ENCODE peak calls at places on chromosomes 1 and 21, in ten cellular contexts. O is T-helper 17 cell, Y is breast epithelium, H is HS-27A, F is Caki2, L is T-helper 9 cell, A is astrocyte of the spinal cord, V is germinal center, K is AG20443, W is transverse colon. S is an unnamed sample.

GRCh38 chr1:221670081-221670480 is 71.8 kb downstream of the DUSP10 start:
- DNase-seq in O (no peak), Y (no peak), H (no peak), F (no peak), L (no peak), A (no peak), V (no peak), K (peak), W (no peak), S (no peak)

GRCh38 chr1:234505774-234506114 is 26.8 kb upstream of the TARBP1 start:
- DNase-seq in O (no peak), Y (no peak), H (no peak), F (no peak), L (no peak), A (peak), V (no peak), K (peak), W (no peak), S (no peak)

GRCh38 chr21:25583370-25584133 is 23.7 kb downstream of the MRPL39 start:
- DNase-seq in O (no peak), Y (no peak), H (no peak), F (no peak), L (no peak), A (no peak), V (no peak), K (no peak), W (no peak), S (no peak)

GRCh38 chr1:239140968-239141367 is 245.4 kb upstream of the CHRM3 start:
- DNase-seq in O (no peak), Y (no peak), H (no peak), F (no peak), L (no peak), A (no peak), V (no peak), K (no peak), W (no peak), S (no peak)

GRCh38 chr21:46356494-46357334 is 32.8 kb downstream of the PCNT start:
- DNase-seq in O (no peak), Y (no peak), H (no peak), F (no peak), L (no peak), A (no peak), V (no peak), K (no peak), W (no peak), S (no peak)

GRCh38 chr1:238653693-238654321 is 732.6 kb upstream of the CHRM3 start:
- DNase-seq in O (no peak), Y (no peak), H (peak), F (peak), L (no peak), A (peak), V (no peak), K (no peak), W (no peak), S (no peak)

GRCh38 chr1:72846891-72847290 is 564.6 kb upstream of the NEGR1 start:
- DNase-seq in O (no peak), Y (no peak), H (no peak), F (no peak), L (no peak), A (no peak), V (no peak), K (no peak), W (no peak), S (no peak)

GRCh38 chr1:197268012-197268411 is at the start of gene CRB1:
- DNase-seq in O (no peak), Y (no peak), H (no peak), F (no peak), L (no peak), A (no peak), V (no peak), K (peak), W (no peak), S (no peak)

GRCh38 chr1:53956308-53957168 is 10.4 kb downstream of the LRRC42 start:
- DNase-seq in O (no peak), Y (no peak), H (no peak), F (no peak), L (no peak), A (no peak), V (no peak), K (no peak), W (no peak), S (no peak)

GRCh38 chr1:175146535-175147213 is 45.9 kb downstream of the KIAA0040 start:
- DNase-seq in O (peak), Y (peak), H (no peak), F (peak), L (peak), A (peak), V (peak), K (peak), W (peak), S (peak)

S was measured in pancreas.